ENCODE peak calls at places on chromosome 6, in six cellular contexts. One of them, this sample, is unnamed.

GRCh38 chr6:62516287-62517152 is 230.5 kb upstream of the KHDRBS2 start:
- DNase-seq in SK-N-SH: no peak
- DNase-seq in GM12878: no peak
- DNase-seq in K562: no peak
- DNase-seq in HepG2: no peak
- DNase-seq in HCT116: no peak
- DNase-seq in this sample: no peak

GRCh38 chr6:137496909-137497721 is 2.9 kb upstream of the OLIG3 start:
- DNase-seq in SK-N-SH: no peak
- DNase-seq in GM12878: no peak
- DNase-seq in K562: no peak
- DNase-seq in HepG2: no peak
- DNase-seq in HCT116: no peak
- DNase-seq in this sample: no peak

GRCh38 chr6:137928286-137928685 is 61.2 kb downstream of the TNFAIP3 start:
- DNase-seq in SK-N-SH: no peak
- DNase-seq in GM12878: no peak
- DNase-seq in K562: no peak
- DNase-seq in HepG2: no peak
- DNase-seq in HCT116: no peak
- DNase-seq in this sample: no peak

GRCh38 chr6:145948328-145948727 is 15.8 kb downstream of the SHPRH start:
- DNase-seq in SK-N-SH: no peak
- DNase-seq in GM12878: no peak
- DNase-seq in K562: no peak
- DNase-seq in HepG2: no peak
- DNase-seq in HCT116: no peak
- DNase-seq in this sample: no peak

GRCh38 chr6:79947191-79948173 is at the start of gene ELOVL4:
- DNase-seq in SK-N-SH: peak
- DNase-seq in GM12878: no peak
- DNase-seq in K562: no peak
- DNase-seq in HepG2: no peak
- DNase-seq in HCT116: no peak
- DNase-seq in this sample: peak

GRCh38 chr6:46191961-46192360 is 21.2 kb upstream of the ENPP5 start:
- DNase-seq in SK-N-SH: no peak
- DNase-seq in GM12878: no peak
- DNase-seq in K562: no peak
- DNase-seq in HepG2: no peak
- DNase-seq in HCT116: no peak
- DNase-seq in this sample: no peak

GRCh38 chr6:146861029-146861563 is 262.3 kb downstream of the ADGB start:
- DNase-seq in SK-N-SH: no peak
- DNase-seq in GM12878: no peak
- DNase-seq in K562: no peak
- DNase-seq in HepG2: no peak
- DNase-seq in HCT116: no peak
- DNase-seq in this sample: peak

GRCh38 chr6:43258807-43259686 is 15.8 kb downstream of the TTBK1 start:
- DNase-seq in SK-N-SH: no peak
- DNase-seq in GM12878: no peak
- DNase-seq in K562: no peak
- DNase-seq in HepG2: no peak
- DNase-seq in HCT116: no peak
- DNase-seq in this sample: no peak

GRCh38 chr6:101935732-101936131 is 542.2 kb downstream of the GRIK2 start:
- DNase-seq in SK-N-SH: no peak
- DNase-seq in GM12878: no peak
- DNase-seq in K562: no peak
- DNase-seq in HepG2: no peak
- DNase-seq in HCT116: no peak
- DNase-seq in this sample: no peak

GRCh38 chr6:31462026-31462963 is 35.6 kb upstream of the MICB start:
- DNase-seq in SK-N-SH: no peak
- DNase-seq in GM12878: no peak
- DNase-seq in K562: no peak
- DNase-seq in HepG2: no peak
- DNase-seq in HCT116: no peak
- DNase-seq in this sample: no peak

GRCh38 chr6:160678230-160678629 is 14.2 kb upstream of the LPA start:
- DNase-seq in SK-N-SH: no peak
- DNase-seq in GM12878: no peak
- DNase-seq in K562: no peak
- DNase-seq in HepG2: no peak
- DNase-seq in HCT116: no peak
- DNase-seq in this sample: no peak

GRCh38 chr6:36697481-36697903 is at the start of gene RAB44:
- DNase-seq in SK-N-SH: no peak
- DNase-seq in GM12878: no peak
- DNase-seq in K562: no peak
- DNase-seq in HepG2: no peak
- DNase-seq in HCT116: no peak
- DNase-seq in this sample: no peak

GRCh38 chr6:134229520-134229919 is 88.4 kb downstream of the SGK1 start:
- DNase-seq in SK-N-SH: no peak
- DNase-seq in GM12878: no peak
- DNase-seq in K562: no peak
- DNase-seq in HepG2: no peak
- DNase-seq in HCT116: no peak
- DNase-seq in this sample: no peak

GRCh38 chr6:78598966-78599365 is 268.4 kb upstream of the IRAK1BP1 start:
- DNase-seq in SK-N-SH: no peak
- DNase-seq in GM12878: no peak
- DNase-seq in K562: no peak
- DNase-seq in HepG2: no peak
- DNase-seq in HCT116: peak
- DNase-seq in this sample: no peak

GRCh38 chr6:30740993-30741784 is 1.3 kb downstream of the FLOT1 start:
- DNase-seq in SK-N-SH: no peak
- DNase-seq in GM12878: no peak
- DNase-seq in K562: no peak
- DNase-seq in HepG2: no peak
- DNase-seq in HCT116: no peak
- DNase-seq in this sample: no peak

GRCh38 chr6:133646021-133646682 is 242.8 kb upstream of the TCF21 start:
- DNase-seq in SK-N-SH: no peak
- DNase-seq in GM12878: no peak
- DNase-seq in K562: no peak
- DNase-seq in HepG2: no peak
- DNase-seq in HCT116: no peak
- DNase-seq in this sample: no peak

GRCh38 chr6:33199687-33200233 is 705 bp downstream of the RXRB start:
- DNase-seq in SK-N-SH: peak
- DNase-seq in GM12878: no peak
- DNase-seq in K562: peak
- DNase-seq in HepG2: peak
- DNase-seq in HCT116: peak
- DNase-seq in this sample: peak

GRCh38 chr6:134347141-134347540 is 29.2 kb upstream of the SGK1 start:
- DNase-seq in SK-N-SH: no peak
- DNase-seq in GM12878: no peak
- DNase-seq in K562: no peak
- DNase-seq in HepG2: no peak
- DNase-seq in HCT116: no peak
- DNase-seq in this sample: no peak

DNA sequence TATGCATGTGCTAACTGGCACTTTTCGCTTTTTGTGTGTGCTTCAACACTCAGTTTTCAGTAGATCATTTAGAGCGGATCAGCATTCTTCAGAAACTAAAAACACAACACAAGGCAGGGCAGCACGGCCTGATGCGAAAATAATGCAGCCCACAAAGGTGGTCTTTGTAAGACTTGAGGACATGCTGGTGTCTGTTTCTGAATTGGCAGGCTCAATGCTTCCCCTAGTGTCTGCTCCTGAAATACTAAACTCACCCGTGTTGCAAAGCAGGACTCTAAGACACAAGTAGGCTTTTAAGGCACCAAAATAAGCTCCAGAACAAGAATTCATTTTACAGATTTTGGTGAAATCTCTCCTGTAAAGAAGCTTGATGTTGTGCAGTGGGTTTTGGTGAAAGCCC is 676.5 kb downstream of the TENT5A start:
- DNase-seq in SK-N-SH: peak
- DNase-seq in GM12878: no peak
- DNase-seq in K562: no peak
- DNase-seq in HepG2: peak
- DNase-seq in HCT116: peak
- DNase-seq in this sample: peak
- TF ChIP-seq JUND in SK-N-SH: no peak
- TF ChIP-seq JUND in GM12878: no peak
- TF ChIP-seq JUND in K562: no peak
- TF ChIP-seq JUND in HepG2: no peak
- TF ChIP-seq JUND in HCT116: no peak
- TF ChIP-seq JUND in this sample: no peak

DNA sequence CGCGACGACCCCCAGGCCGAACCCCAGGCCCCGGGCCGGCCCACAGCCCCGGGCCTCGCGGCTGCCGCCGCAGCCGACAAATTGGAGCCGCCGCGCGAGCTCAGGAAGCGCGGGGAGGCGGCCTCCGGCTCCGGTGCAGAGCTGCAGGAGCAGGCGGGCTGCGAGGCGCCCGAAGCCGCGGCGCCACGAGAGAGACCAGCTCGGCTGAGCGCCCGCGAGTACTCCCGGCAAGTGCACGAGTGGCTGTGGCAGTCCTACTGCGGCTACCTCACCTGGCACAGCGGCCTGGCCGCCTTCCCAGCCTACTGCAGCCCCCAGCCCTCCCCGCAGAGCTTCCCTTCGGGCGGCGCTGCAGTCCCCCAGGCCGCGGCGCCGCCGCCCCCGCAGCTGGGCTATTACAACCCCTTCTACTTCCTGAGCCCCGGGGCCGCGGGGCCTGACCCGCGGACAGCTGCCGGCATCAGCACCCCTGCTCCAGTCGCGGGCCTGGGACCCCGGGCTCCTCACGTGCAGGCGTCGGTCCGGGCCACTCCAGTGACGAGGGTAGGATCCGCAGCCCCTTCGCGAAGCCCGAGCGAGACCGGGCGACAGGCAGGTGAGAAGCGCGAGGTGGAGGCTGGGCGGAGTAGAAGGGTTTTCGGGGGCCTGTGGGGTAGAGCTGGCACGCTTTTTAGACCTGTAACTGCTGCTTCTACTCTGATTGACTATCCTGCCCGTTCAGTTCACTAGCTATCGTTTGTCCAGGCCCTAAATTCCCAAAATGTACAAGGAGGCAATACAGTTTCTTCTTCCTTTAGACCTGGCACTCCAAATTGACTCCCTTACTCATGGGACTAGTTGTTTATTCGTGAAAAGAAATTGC is 656 bp downstream of the FAM8A1 start:
- DNase-seq in SK-N-SH: peak
- DNase-seq in GM12878: no peak
- DNase-seq in K562: peak
- DNase-seq in HepG2: peak
- DNase-seq in HCT116: no peak
- DNase-seq in this sample: no peak
- TF ChIP-seq JUND in SK-N-SH: no peak
- TF ChIP-seq JUND in GM12878: no peak
- TF ChIP-seq JUND in K562: no peak
- TF ChIP-seq JUND in HepG2: no peak
- TF ChIP-seq JUND in HCT116: no peak
- TF ChIP-seq JUND in this sample: no peak

GRCh38 chr6:35014341-35014740 is 125.3 kb downstream of the ANKS1A start:
- DNase-seq in SK-N-SH: no peak
- DNase-seq in GM12878: no peak
- DNase-seq in K562: no peak
- DNase-seq in HepG2: no peak
- DNase-seq in HCT116: no peak
- DNase-seq in this sample: no peak
- TF ChIP-seq JUND in SK-N-SH: no peak
- TF ChIP-seq JUND in GM12878: no peak
- TF ChIP-seq JUND in K562: no peak
- TF ChIP-seq JUND in HepG2: no peak
- TF ChIP-seq JUND in HCT116: no peak
- TF ChIP-seq JUND in this sample: no peak

GRCh38 chr6:126333729-126334128 is 6.2 kb upstream of the CENPW start:
- DNase-seq in SK-N-SH: no peak
- DNase-seq in GM12878: no peak
- DNase-seq in K562: no peak
- DNase-seq in HepG2: no peak
- DNase-seq in HCT116: no peak
- DNase-seq in this sample: no peak

GRCh38 chr6:126341126-126341525 is 1.2 kb downstream of the CENPW start:
- DNase-seq in SK-N-SH: no peak
- DNase-seq in GM12878: no peak
- DNase-seq in K562: no peak
- DNase-seq in HepG2: no peak
- DNase-seq in HCT116: no peak
- DNase-seq in this sample: no peak

GRCh38 chr6:126335210-126335609 is 4.7 kb upstream of the CENPW start:
- DNase-seq in SK-N-SH: no peak
- DNase-seq in GM12878: no peak
- DNase-seq in K562: no peak
- DNase-seq in HepG2: no peak
- DNase-seq in HCT116: no peak
- DNase-seq in this sample: no peak

GRCh38 chr6:126339796-126340750 is at the start of gene CENPW:
- DNase-seq in SK-N-SH: peak
- DNase-seq in GM12878: peak
- DNase-seq in K562: peak
- DNase-seq in HepG2: peak
- DNase-seq in HCT116: peak
- DNase-seq in this sample: peak

GRCh38 chr6:126337323-126337722 is 2.6 kb upstream of the CENPW start:
- DNase-seq in SK-N-SH: no peak
- DNase-seq in GM12878: no peak
- DNase-seq in K562: no peak
- DNase-seq in HepG2: no peak
- DNase-seq in HCT116: no peak
- DNase-seq in this sample: no peak
- TF ChIP-seq JUND in SK-N-SH: no peak
- TF ChIP-seq JUND in GM12878: no peak
- TF ChIP-seq JUND in K562: no peak
- TF ChIP-seq JUND in HepG2: no peak
- TF ChIP-seq JUND in HCT116: no peak
- TF ChIP-seq JUND in this sample: no peak

GRCh38 chr6:72890671-72891070 is 268.8 kb downstream of the KCNQ5 start:
- DNase-seq in SK-N-SH: no peak
- DNase-seq in GM12878: no peak
- DNase-seq in K562: no peak
- DNase-seq in HepG2: no peak
- DNase-seq in HCT116: no peak
- DNase-seq in this sample: no peak

GRCh38 chr6:72890233-72890632 is 268.4 kb downstream of the KCNQ5 start:
- DNase-seq in SK-N-SH: no peak
- DNase-seq in GM12878: no peak
- DNase-seq in K562: no peak
- DNase-seq in HepG2: no peak
- DNase-seq in HCT116: no peak
- DNase-seq in this sample: no peak

DNA sequence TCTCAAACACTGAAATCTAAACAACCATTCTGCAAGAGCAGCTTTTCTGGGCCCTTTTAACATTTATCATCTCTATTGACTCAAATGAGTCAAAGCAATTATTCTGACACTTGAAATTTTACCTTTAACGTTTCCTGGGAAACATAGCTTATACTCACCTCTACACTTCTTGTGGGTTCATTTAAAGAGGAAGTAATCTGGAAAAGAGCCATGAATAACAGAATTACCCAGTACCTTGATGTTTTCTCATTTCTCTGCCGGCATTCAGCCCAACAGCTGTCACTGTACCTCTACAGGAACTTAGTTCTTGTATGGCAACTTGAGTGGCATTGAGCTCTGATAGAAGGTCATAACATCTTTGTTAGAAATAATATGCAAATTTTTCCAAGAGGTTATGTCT is 272.2 kb downstream of the KCNQ5 start:
- DNase-seq in SK-N-SH: no peak
- DNase-seq in GM12878: no peak
- DNase-seq in K562: no peak
- DNase-seq in HepG2: no peak
- DNase-seq in HCT116: no peak
- DNase-seq in this sample: no peak
- TF ChIP-seq JUND in SK-N-SH: no peak
- TF ChIP-seq JUND in GM12878: no peak
- TF ChIP-seq JUND in K562: no peak
- TF ChIP-seq JUND in HepG2: no peak
- TF ChIP-seq JUND in HCT116: no peak
- TF ChIP-seq JUND in this sample: no peak

This sample was measured in T47D.